ENCODE peak calls at places on chromosomes 4 and X, in eight cellular contexts. N, R, A, U, J, O, S and X are unnamed samples.
A peak's percentile ranks its signal among the peaks of the same experiment; 100 is the strongest.

GRCh38 chr4:147737623-147738022 is 5.7 kb downstream of the ARHGAP10 start:
- DNase-seq in N (peak; percentile 82), R (no peak), A (no peak), U (no peak), J (no peak), O (no peak), S (no peak), X (no peak)

GRCh38 chrX:45322820-45323219 is 122.1 kb upstream of the DIPK2B start:
- DNase-seq in N (no peak), R (no peak), A (peak; percentile 65), U (no peak), J (peak; percentile 17), O (no peak), S (no peak), X (no peak)

GRCh38 chrX:154526901-154527675 is 11.1 kb upstream of the FAM3A start:
- DNase-seq in N (peak; percentile 88), R (peak; percentile 73), A (peak; percentile 74), U (peak; percentile 84), J (peak; percentile 88), O (peak; percentile 78), S (peak; percentile 48), X (no peak)

GRCh38 chrX:139199945-139200344 is 330.6 kb upstream of the F9 start:
- DNase-seq in N (no peak), R (no peak), A (no peak), U (no peak), J (no peak), O (no peak), S (no peak), X (no peak)

GRCh38 chrX:18410038-18410437 is 15.4 kb upstream of the CDKL5 start:
- DNase-seq in N (peak; percentile 15), R (no peak), A (peak; percentile 33), U (peak; percentile 42), J (peak; percentile 60), O (no peak), S (no peak), X (no peak)

GRCh38 chrX:74422576-74423288 is 1.4 kb downstream of the SLC16A2 start:
- DNase-seq in N (peak; percentile 78), R (peak; percentile 61), A (peak; percentile 69), U (peak; percentile 72), J (peak; percentile 71), O (peak; percentile 67), S (peak; percentile 5), X (no peak)

GRCh38 chrX:19566359-19567141 is 51.2 kb upstream of the MAP3K15 start:
- DNase-seq in N (no peak), R (no peak), A (peak; percentile 55), U (no peak), J (peak; percentile 67), O (no peak), S (no peak), X (no peak)

GRCh38 chrX:37958493-37959211 is 47.7 kb upstream of the SYTL5 start:
- DNase-seq in N (no peak), R (no peak), A (peak; percentile 27), U (peak; percentile 0), J (peak; percentile 23), O (no peak), S (no peak), X (no peak)

GRCh38 chr4:72325215-72325614 is 243.8 kb downstream of the ADAMTS3 start:
- DNase-seq in N (no peak), R (no peak), A (peak; percentile 30), U (no peak), J (no peak), O (no peak), S (no peak), X (no peak)

GRCh38 chr4:127888559-127888958 is 7.9 kb downstream of the PLK4 start:
- DNase-seq in N (no peak), R (no peak), A (no peak), U (no peak), J (no peak), O (no peak), S (no peak), X (no peak)

GRCh38 chr4:17763352-17763890 is 18.0 kb downstream of the FAM184B start:
- DNase-seq in N (no peak), R (no peak), A (no peak), U (no peak), J (no peak), O (no peak), S (no peak), X (no peak)

GRCh38 chr4:17763931-17764330 is 17.5 kb downstream of the FAM184B start:
- DNase-seq in N (no peak), R (no peak), A (no peak), U (no peak), J (no peak), O (no peak), S (no peak), X (peak; percentile 14)

GRCh38 chr4:17760602-17761001 is 20.8 kb downstream of the FAM184B start:
- DNase-seq in N (no peak), R (no peak), A (no peak), U (no peak), J (no peak), O (no peak), S (no peak), X (no peak)

GRCh38 chr4:17761062-17761461 is 20.4 kb downstream of the FAM184B start:
- DNase-seq in N (no peak), R (no peak), A (no peak), U (no peak), J (no peak), O (no peak), S (no peak), X (no peak)

DNA sequence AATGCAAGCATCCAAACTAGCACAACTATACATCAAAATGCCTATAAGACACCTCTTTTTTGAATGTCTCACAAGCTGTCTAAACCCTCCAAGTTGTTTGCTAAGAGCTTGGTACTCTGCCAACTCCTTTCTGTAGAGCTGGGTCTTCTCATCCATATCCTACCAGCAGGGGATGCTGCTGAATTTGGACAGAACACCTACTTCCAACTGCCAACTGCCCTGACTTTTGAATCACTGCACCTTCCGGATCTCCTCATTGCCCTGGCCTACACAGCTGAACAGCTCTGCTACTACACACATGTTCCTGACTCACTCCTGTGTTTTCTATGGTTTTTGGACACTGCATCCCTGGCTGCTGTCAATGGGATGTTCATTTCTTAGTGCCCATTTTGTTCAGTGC is 18.7 kb downstream of the FAM184B start:
- DNase-seq in N (no peak), R (no peak), A (peak; percentile 25), U (no peak), J (peak; percentile 64), O (no peak), S (no peak), X (no peak)
- TF ChIP-seq CTCF in N (peak; percentile 21), R (peak; percentile 26), A (peak; percentile 11), U (no peak), J (peak; percentile 39), O (no peak), S (peak; percentile 28), X (no peak)

DNA sequence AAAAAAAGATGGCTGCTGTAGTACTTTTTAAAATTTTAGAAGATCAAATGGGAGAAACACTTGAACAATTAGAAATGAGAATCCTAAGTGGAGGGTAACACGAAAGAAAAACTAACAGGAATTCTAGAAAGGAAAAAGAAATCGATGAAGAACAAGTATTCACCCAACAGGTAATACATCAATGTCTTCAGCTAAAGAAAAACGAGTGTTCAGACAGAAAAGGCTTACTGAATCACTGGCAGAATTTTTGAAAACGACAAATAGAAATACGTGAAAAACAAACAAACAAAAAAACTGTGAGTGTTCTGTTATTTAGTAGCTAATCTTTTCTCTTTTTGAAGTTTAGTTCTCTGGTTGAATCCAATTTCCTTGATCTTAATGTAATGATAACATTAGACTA is 1.8 kb downstream of the MAD2L1 start:
- DNase-seq in N (no peak), R (no peak), A (no peak), U (no peak), J (no peak), O (no peak), S (no peak), X (no peak)
- H3K4me3 ChIP-seq in N (peak overlapping the region; percentile 79), R (no peak overlapping the region), A (no peak overlapping the region), U (no peak overlapping the region), J (no peak overlapping the region), O (no peak overlapping the region), S (no peak overlapping the region), X (no peak overlapping the region)

DNA sequence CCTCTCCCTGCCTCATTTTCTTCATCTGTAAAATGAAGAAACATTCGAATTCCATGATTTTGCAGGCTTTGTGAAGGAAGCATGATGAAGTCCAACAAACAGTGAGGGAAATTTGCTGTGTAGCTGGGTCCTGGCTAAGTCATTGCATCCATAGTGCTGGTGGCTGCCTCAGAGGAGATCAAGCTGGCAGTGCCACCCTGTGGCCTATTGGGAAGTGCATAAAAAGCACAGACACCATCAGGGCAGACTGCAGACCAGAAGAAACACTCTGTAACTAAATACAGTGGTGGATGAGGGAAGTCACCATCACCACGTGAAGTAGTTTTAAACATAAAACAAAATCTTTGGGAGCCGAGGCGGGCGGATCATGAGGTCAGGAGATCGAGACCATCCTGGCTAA is 40.7 kb upstream of the DDX3X start:
- DNase-seq in N (peak; percentile 32), R (peak; percentile 14), A (no peak), U (peak; percentile 41), J (peak; percentile 9), O (no peak), S (no peak), X (no peak)
- TF ChIP-seq CTCF in N (peak; percentile 32), R (no peak), A (no peak), U (no peak), J (no peak), O (no peak), S (no peak), X (no peak)

GRCh38 chr4:110636231-110636676 is 13.4 kb upstream of the PITX2 start:
- DNase-seq in N (peak; percentile 73), R (no peak), A (no peak), U (no peak), J (no peak), O (no peak), S (no peak), X (no peak)

GRCh38 chr4:110638347-110638746 is 15.5 kb upstream of the PITX2 start:
- DNase-seq in N (no peak), R (no peak), A (no peak), U (no peak), J (no peak), O (no peak), S (no peak), X (no peak)

GRCh38 chr4:110636677-110637407 is 14.0 kb upstream of the PITX2 start:
- DNase-seq in N (peak; percentile 85), R (peak; percentile 68), A (peak; percentile 84), U (peak; percentile 9), J (peak; percentile 49), O (no peak), S (no peak), X (no peak)

GRCh38 chr4:110639207-110640092 is 16.6 kb upstream of the PITX2 start:
- DNase-seq in N (peak; percentile 83), R (no peak), A (no peak), U (no peak), J (no peak), O (no peak), S (no peak), X (no peak)

DNA sequence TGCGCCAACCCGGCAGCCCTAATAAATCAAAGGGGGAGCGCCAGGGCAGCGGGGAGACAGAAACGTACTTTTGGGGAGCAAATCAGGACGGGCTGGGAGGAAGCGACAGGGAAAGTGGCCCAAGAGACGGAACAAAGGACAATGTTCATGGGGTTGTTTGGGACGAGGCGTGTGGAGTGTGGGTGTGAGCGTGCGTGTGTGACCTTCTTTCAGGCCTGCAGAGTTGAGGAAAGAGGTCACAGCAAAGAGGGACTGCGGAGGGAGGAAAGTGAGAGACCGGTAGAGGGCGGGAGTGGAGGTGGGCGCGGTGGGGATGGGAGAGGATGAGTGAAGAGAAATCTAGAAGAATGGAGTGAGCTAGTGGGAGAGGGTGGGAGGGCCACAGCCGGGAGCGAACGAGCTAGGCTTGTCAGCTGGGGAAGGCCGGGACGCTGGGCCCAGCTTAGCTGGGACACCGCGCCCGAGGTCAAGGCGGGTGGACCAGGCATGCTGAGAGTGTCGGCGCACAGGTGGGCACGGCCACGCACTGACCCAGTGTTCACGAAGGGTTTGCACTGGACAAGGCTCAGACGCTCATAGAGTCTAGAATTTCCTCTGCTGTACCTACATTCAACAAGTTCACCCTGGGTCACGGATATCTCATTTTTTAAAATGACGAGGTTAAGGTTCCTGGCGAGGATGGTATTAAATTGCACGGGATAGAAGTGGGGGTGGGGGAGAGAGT is 14.7 kb upstream of the PITX2 start:
- DNase-seq in N (peak; percentile 68), R (no peak), A (peak; percentile 15), U (no peak), J (no peak), O (no peak), S (no peak), X (no peak)
- H3K4me3 ChIP-seq in N (peak overlapping the region; percentile 65), R (peak overlapping the region; percentile 84), A (peak overlapping the region; percentile 81), U (no peak overlapping the region), J (peak overlapping the region; percentile 19), O (peak overlapping the region; percentile 9), S (peak overlapping the region; percentile 66), X (peak overlapping the region; percentile 62)